ENCODE peak calls at places on chromosome 18, in four cellular contexts. V is T-helper 2 cell; T is stimulated activated CD8-positive, alpha-beta memory T cell treated with anti-CD3 and anti-CD28 coated beads, Interleukin-2, amount 100 ng/mL, for 48 hours; F is DND-41. L is an unnamed sample.

GRCh38 chr18:45482286-45482685 is 133.0 kb upstream of the SLC14A2 start:
- DNase-seq in V (no peak), T (no peak), F (no peak), L (no peak)

GRCh38 chr18:58335821-58336220 is 291.8 kb downstream of the NEDD4L start:
- DNase-seq in V (no peak), T (no peak), F (no peak), L (no peak)

GRCh38 chr18:49838381-49838780 is 25.0 kb upstream of the ACAA2 start:
- DNase-seq in V (no peak), T (no peak), F (no peak), L (no peak)

GRCh38 chr18:72700961-72701710 is 157.0 kb upstream of the CBLN2 start:
- DNase-seq in V (no peak), T (no peak), F (no peak), L (peak)

GRCh38 chr18:25669741-25670140 is 317.8 kb upstream of the ZNF521 start:
- DNase-seq in V (no peak), T (no peak), F (no peak), L (no peak)

GRCh38 chr18:48662021-48662661 is 123.3 kb downstream of the CTIF start:
- DNase-seq in V (no peak), T (no peak), F (no peak), L (no peak)

GRCh38 chr18:44897445-44898215 is 216.9 kb downstream of the SETBP1 start:
- DNase-seq in V (no peak), T (no peak), F (no peak), L (no peak)

GRCh38 chr18:7514796-7515440 is 52.2 kb upstream of the PTPRM start:
- DNase-seq in V (no peak), T (no peak), F (no peak), L (no peak)

GRCh38 chr18:80245781-80246655 is 1.3 kb downstream of the PARD6G start:
- DNase-seq in V (no peak), T (no peak), F (no peak), L (no peak)

GRCh38 chr18:57004366-57005121 is 142.3 kb upstream of the BOD1L2 start:
- DNase-seq in V (peak), T (no peak), F (no peak), L (peak)

GRCh38 chr18:49207373-49207772 is 253.1 kb downstream of the DYM start:
- DNase-seq in V (no peak), T (no peak), F (no peak), L (no peak)

GRCh38 chr18:34773378-34773777 is 63.3 kb downstream of the DTNA start:
- DNase-seq in V (no peak), T (no peak), F (no peak), L (no peak)

GRCh38 chr18:7414459-7414858 is 152.7 kb upstream of the PTPRM start:
- DNase-seq in V (no peak), T (no peak), F (no peak), L (no peak)

GRCh38 chr18:31619291-31619690 is 27.6 kb downstream of the TTR start:
- DNase-seq in V (no peak), T (no peak), F (no peak), L (no peak)

GRCh38 chr18:7370812-7371211 is 139.9 kb downstream of the LRRC30 start:
- DNase-seq in V (no peak), T (no peak), F (no peak), L (no peak)

GRCh38 chr18:23422751-23423418 is 30.2 kb upstream of the RIOK3 start:
- DNase-seq in V (peak), T (no peak), F (no peak), L (no peak)

GRCh38 chr18:67515987-67516431 is 511 bp downstream of the DSEL start:
- DNase-seq in V (peak), T (peak), F (no peak), L (peak)

GRCh38 chr18:8469793-8470192 is 139.4 kb upstream of the RAB12 start:
- DNase-seq in V (no peak), T (no peak), F (no peak), L (no peak)

GRCh38 chr18:22088976-22089375 is 80.4 kb upstream of the GATA6 start:
- DNase-seq in V (no peak), T (no peak), F (no peak), L (no peak)

GRCh38 chr18:37546651-37547050 is 18.9 kb downstream of the CELF4 start:
- DNase-seq in V (no peak), T (no peak), F (no peak), L (no peak)

GRCh38 chr18:36672437-36673344 is 156.1 kb downstream of the TPGS2 start:
- DNase-seq in V (no peak), T (no peak), F (no peak), L (no peak)

GRCh38 chr18:11570770-11571169 is 38.6 kb upstream of the SLC35G4 start:
- DNase-seq in V (peak), T (no peak), F (no peak), L (no peak)

GRCh38 chr18:54217624-54218023 is 6.8 kb downstream of the MBD2 start:
- DNase-seq in V (no peak), T (no peak), F (no peak), L (no peak)

GRCh38 chr18:9330419-9330818 is 4.2 kb upstream of the TWSG1 start:
- DNase-seq in V (no peak), T (no peak), F (no peak), L (no peak)

GRCh38 chr18:9731380-9731779 is 23.3 kb downstream of the RAB31 start:
- DNase-seq in V (no peak), T (no peak), F (no peak), L (no peak)

GRCh38 chr18:48137354-48138208 is 207.1 kb upstream of the SMAD2 start:
- DNase-seq in V (no peak), T (no peak), F (peak), L (peak)

GRCh38 chr18:8003878-8004675 is 437.0 kb downstream of the PTPRM start:
- DNase-seq in V (no peak), T (no peak), F (no peak), L (no peak)

GRCh38 chr18:51275712-51276473 is 78.4 kb upstream of the MEX3C start:
- DNase-seq in V (no peak), T (no peak), F (no peak), L (no peak)

GRCh38 chr18:25253136-25253535 is 98.8 kb downstream of the ZNF521 start:
- DNase-seq in V (no peak), T (no peak), F (no peak), L (no peak)

GRCh38 chr18:9025104-9025838 is 77.2 kb upstream of the NDUFV2 start:
- DNase-seq in V (no peak), T (no peak), F (no peak), L (no peak)

GRCh38 chr18:58727776-58728500 is 56.7 kb downstream of the MALT1 start:
- DNase-seq in V (no peak), T (no peak), F (no peak), L (no peak)

GRCh38 chr18:6877288-6877687 is 147.8 kb downstream of the ARHGAP28 start:
- DNase-seq in V (no peak), T (no peak), F (no peak), L (no peak)

GRCh38 chr18:41936471-41937134 is 18.4 kb upstream of the PIK3C3 start:
- DNase-seq in V (no peak), T (no peak), F (no peak), L (no peak)

GRCh38 chr18:48629730-48630324 is 91.0 kb downstream of the CTIF start:
- DNase-seq in V (no peak), T (no peak), F (no peak), L (no peak)

GRCh38 chr18:42920621-42921020 is 194.9 kb downstream of the RIT2 start:
- DNase-seq in V (no peak), T (no peak), F (no peak), L (no peak)

GRCh38 chr18:68713791-68714190 is 1.1 kb downstream of the TMX3 start:
- DNase-seq in V (peak), T (no peak), F (no peak), L (no peak)

GRCh38 chr18:56036673-56037072 is 448.7 kb upstream of the TCF4 start:
- DNase-seq in V (no peak), T (no peak), F (no peak), L (no peak)

GRCh38 chr18:31275722-31276463 is 42.1 kb upstream of the DSG1 start:
- DNase-seq in V (no peak), T (no peak), F (no peak), L (no peak)

GRCh38 chr18:12554796-12555388 is 103.0 kb downstream of the SPIRE1 start:
- DNase-seq in V (no peak), T (no peak), F (no peak), L (no peak)

L was measured in Jurkat, Clone E6-1.